ENCODE peak calls at places on chromosomes 7 and 10, in nine cellular contexts. Y is PC-9, E is HepG2, K is cardiac muscle cell, X is heart left ventricle, R is sigmoid colon, L is ascending aorta, N is kidney, G is ovary. M is an unnamed sample. For H3K4me1, the result is how much of the 10 kb centered on the place peaks cover.

GRCh38 chr7:94054130-94054529 is 50.0 kb upstream of the BET1 start:
- DNase-seq in K (no peak), E (no peak), X (no peak), N (no peak), L (no peak), R (no peak), Y (no peak), G (no peak), M (no peak)

GRCh38 chr10:3785849-3786290 is 861 bp upstream of the KLF6 start:
- DNase-seq in N (peak), L (peak), X (no peak), R (peak), Y (peak), K (peak), G (peak), E (no peak), M (no peak)

GRCh38 chr7:2619120-2619519 is 12.7 kb upstream of the TTYH3 start:
- DNase-seq in N (no peak), G (no peak), Y (no peak), X (no peak), L (no peak), K (no peak), R (no peak), E (no peak), M (no peak)

GRCh38 chr10:110751845-110752244 is 107.7 kb downstream of the RBM20 start:
- DNase-seq in G (no peak), X (no peak), K (no peak), L (no peak), R (no peak), N (no peak), E (no peak), Y (no peak), M (no peak)

GRCh38 chr10:62613429-62613828 is 191.1 kb upstream of the ADO start:
- DNase-seq in L (no peak), G (no peak), X (no peak), E (no peak), N (no peak), Y (no peak), R (no peak), K (peak), M (no peak)

GRCh38 chr7:71245038-71245437 is 113.1 kb downstream of the GALNT17 start:
- DNase-seq in E (no peak), G (no peak), R (no peak), K (no peak), Y (no peak), N (no peak), X (no peak), L (no peak), M (no peak)

GRCh38 chr7:101397243-101397642 is 34.6 kb downstream of the COL26A1 start:
- DNase-seq in Y (no peak), K (no peak), R (no peak), E (no peak), N (no peak), L (no peak), X (no peak), G (no peak), M (no peak)

GRCh38 chr10:56346845-56347415 is 14.1 kb downstream of the ZWINT start:
- DNase-seq in G (no peak), Y (no peak), L (no peak), K (no peak), R (no peak), X (no peak), N (no peak), E (no peak), M (no peak)

GRCh38 chr10:46541735-46542566 is 14.5 kb downstream of the GPRIN2 start:
- DNase-seq in Y (no peak), X (peak), R (no peak), L (peak), E (no peak), N (peak), G (peak), K (no peak), M (peak)

GRCh38 chr10:79400567-79401004 is 44.8 kb downstream of the ZCCHC24 start:
- DNase-seq in Y (peak), L (no peak), X (no peak), N (peak), K (peak), E (peak), G (peak), R (no peak), M (no peak)

GRCh38 chr7:92433019-92433418 is 14.3 kb upstream of the GATAD1 start:
- DNase-seq in R (no peak), G (no peak), X (no peak), K (no peak), N (no peak), L (no peak), Y (no peak), E (no peak), M (no peak)

GRCh38 chr10:32972454-32972853 is 14.4 kb upstream of the ITGB1 start:
- DNase-seq in L (no peak), N (no peak), E (no peak), K (no peak), X (no peak), G (no peak), Y (no peak), R (no peak), M (no peak)

GRCh38 chr7:115941703-115942268 is 88.8 kb downstream of the TFEC start:
- DNase-seq in G (no peak), E (no peak), N (no peak), K (peak), L (no peak), Y (no peak), R (no peak), X (no peak), M (no peak)

GRCh38 chr7:45456747-45457146 is 117.4 kb upstream of the ADCY1 start:
- DNase-seq in N (no peak), X (no peak), Y (no peak), R (no peak), L (no peak), G (no peak), K (peak), E (no peak), M (no peak)

GRCh38 chr10:125520968-125521367 is 162.0 kb downstream of the TEX36 start:
- DNase-seq in X (no peak), G (no peak), R (no peak), K (no peak), L (no peak), N (no peak), Y (no peak), E (no peak), M (no peak)
- H3K4me3 ChIP-seq in X (no peak), G (no peak), R (no peak), K (no peak), L (no peak), N (no peak), Y (no peak), E (no peak), M (no peak)

GRCh38 chr7:35714862-35715261 is 19.9 kb upstream of the HERPUD2 start:
- DNase-seq in K (no peak), G (no peak), Y (peak), L (no peak), R (no peak), X (no peak), N (no peak), E (no peak), M (no peak)
- TF ChIP-seq CTCF in K (no peak), G (no peak), Y (no peak), L (no peak), R (no peak), X (no peak), N (no peak), E (peak), M (no peak)

DNA sequence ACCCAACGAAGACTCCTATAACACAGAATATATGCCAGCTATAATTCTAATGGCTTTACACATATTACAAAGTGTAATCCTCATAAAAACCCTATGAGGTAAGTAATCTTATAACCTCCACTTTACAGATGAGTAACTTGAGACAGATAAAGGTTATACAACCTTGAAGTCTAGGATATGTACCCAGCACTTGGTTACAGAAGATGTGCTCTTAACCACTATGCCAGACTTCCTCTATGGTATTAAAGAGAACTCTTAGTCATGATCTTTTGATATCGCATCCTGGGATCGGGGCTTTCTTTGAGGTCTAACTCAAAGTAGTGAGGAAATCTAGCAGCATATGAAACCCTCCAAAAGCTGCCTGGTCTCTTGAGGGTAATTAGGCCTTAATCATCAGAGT is 319.2 kb upstream of the LRRN3 start:
- DNase-seq in N (no peak), L (no peak), R (no peak), K (no peak), Y (no peak), E (no peak), G (no peak), X (no peak), M (no peak)
- H3K4me1 ChIP-seq in N (under half), L (under half), R (under half), K (under half), Y (under half), E (under half), G (under half), X (under half), M (under half)

DNA sequence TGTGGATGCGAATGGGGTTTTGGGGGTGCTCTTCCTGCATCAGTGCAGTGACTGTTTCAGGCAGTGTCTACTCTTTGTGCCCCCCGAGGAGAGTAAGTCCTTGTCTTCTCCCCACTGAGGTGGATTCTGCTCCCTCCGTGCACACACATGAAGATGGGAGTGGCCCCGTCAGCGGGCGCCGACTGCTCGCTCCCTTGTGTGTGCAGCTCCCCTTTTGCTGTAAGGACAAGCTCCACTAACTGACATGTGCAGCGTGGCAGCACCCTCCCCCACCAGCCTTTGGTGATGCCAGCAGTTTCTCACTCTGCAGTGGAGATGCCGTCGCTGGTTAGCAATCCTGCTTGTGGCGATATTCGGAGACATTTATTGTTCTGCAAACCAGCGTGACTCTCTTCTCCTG is 202.9 kb downstream of the EBF3 start:
- DNase-seq in X (no peak), R (no peak), E (no peak), L (peak), N (peak), Y (no peak), G (no peak), K (no peak), M (no peak)
- H3K4me3 ChIP-seq in X (no peak), R (no peak), E (no peak), L (no peak), N (no peak), Y (no peak), G (no peak), K (no peak), M (no peak)

GRCh38 chr7:135853008-135853407 is 104.4 kb upstream of the FAM180A start:
- DNase-seq in L (no peak), E (no peak), Y (no peak), R (no peak), X (no peak), G (no peak), N (no peak), K (no peak), M (no peak)
- TF ChIP-seq CTCF in L (no peak), E (no peak), Y (no peak), R (no peak), X (no peak), G (no peak), N (no peak), K (no peak), M (no peak)

GRCh38 chr10:101612086-101612485 is 24.0 kb downstream of the DPCD start:
- DNase-seq in L (no peak), K (no peak), Y (no peak), N (peak), R (peak), G (no peak), X (no peak), E (no peak), M (no peak)
- H3K4me1 ChIP-seq in L (under half), K (under half), Y (under half), N (under half), R (under half), G (under half), X (under half), E (under half), M (under half)

GRCh38 chr10:102753724-102754123 is 10.0 kb downstream of the WBP1L start:
- DNase-seq in K (no peak), N (no peak), X (no peak), Y (no peak), E (no peak), R (no peak), G (no peak), L (no peak), M (no peak)

GRCh38 chr10:102757323-102757722 is 13.6 kb downstream of the WBP1L start:
- DNase-seq in E (no peak), G (no peak), N (no peak), Y (no peak), X (no peak), R (no peak), K (no peak), L (no peak), M (no peak)

GRCh38 chr10:102752934-102753664 is 9.4 kb downstream of the WBP1L start:
- DNase-seq in R (peak), L (no peak), E (peak), Y (no peak), K (peak), X (no peak), G (peak), N (no peak), M (no peak)

GRCh38 chr10:102758226-102758932 is 14.6 kb downstream of the WBP1L start:
- DNase-seq in L (no peak), Y (no peak), G (no peak), K (no peak), E (no peak), N (no peak), X (no peak), R (no peak), M (no peak)

DNA sequence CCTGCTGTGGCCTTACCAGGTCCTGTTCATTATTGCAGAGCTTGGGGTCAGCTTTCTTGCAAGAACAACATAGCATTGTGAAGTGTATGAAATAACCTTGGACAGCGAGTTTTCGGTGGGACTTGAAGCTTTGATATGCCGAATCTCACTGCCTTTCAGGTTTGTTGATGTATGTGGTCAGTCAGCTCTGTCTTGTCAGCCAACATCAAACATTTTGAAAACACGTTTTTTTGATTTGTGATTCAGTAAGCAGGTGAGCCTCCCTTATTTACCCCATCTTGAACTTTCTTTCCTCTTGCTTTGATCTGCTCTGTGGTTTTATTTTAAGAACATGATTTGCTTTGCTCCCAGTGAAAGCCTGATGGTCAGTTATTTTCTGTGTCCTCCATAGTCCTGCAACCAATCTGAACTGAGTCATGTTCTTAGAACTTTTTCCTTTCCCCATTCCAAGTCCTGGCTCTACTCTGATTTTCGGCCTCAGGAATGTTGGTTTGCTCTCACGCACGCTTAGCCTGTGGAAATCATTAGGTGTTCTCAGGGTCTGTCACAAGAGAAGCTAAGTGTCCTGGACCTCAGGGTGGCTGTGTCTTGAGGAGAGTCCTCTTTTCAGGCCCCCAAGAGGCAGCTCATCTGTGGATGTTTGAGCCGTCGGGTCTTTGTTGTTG is 8.7 kb downstream of the WBP1L start:
- DNase-seq in X (no peak), N (no peak), L (peak), E (peak), Y (no peak), G (peak), R (peak), K (peak), M (no peak)
- H3K4me3 ChIP-seq in X (no peak), N (no peak), L (no peak), E (no peak), Y (no peak), G (no peak), R (no peak), K (no peak), M (no peak)

M was measured in left ventricle myocardium inferior.